ENCODE peak calls at places on chromosome 1, in seven cellular contexts. O is iris pigment epithelial cell; E is amygdala; S is GM12878; U is frontal cortex; H is Right ventricle myocardium superior; P is stimulated activated CD4-positive, alpha-beta T cell treated with anti-CD3 and anti-CD28 coated beads, TNF-alpha, amount 100 ng/mL, for 4 hours. Z is an unnamed sample.

GRCh38 chr1:174428033-174428432 is 19.7 kb upstream of the GPR52 start:
- DNase-seq in O (peak; percentile 67), E (no peak), S (no peak), U (no peak), H (no peak), P (no peak), Z (no peak)

GRCh38 chr1:16605532-16605931 is 7.8 kb downstream of the NBPF1 start:
- DNase-seq in O (no peak), E (no peak), S (no peak), U (no peak), H (no peak), P (no peak), Z (no peak)

GRCh38 chr1:178310685-178311105 is 186.1 kb downstream of the CLEC20A start:
- DNase-seq in O (peak; percentile 73), E (no peak), S (peak; percentile 20), U (peak; percentile 23), H (no peak), P (no peak), Z (no peak)

GRCh38 chr1:31755197-31755611 is 8.9 kb downstream of the ADGRB2 start:
- DNase-seq in O (no peak), E (no peak), S (no peak), U (no peak), H (peak; percentile 74), P (no peak), Z (no peak)

GRCh38 chr1:233368106-233368783 is 40.7 kb downstream of the MAP3K21 start:
- DNase-seq in O (peak; percentile 44), E (no peak), S (no peak), U (no peak), H (no peak), P (no peak), Z (no peak)

GRCh38 chr1:93704063-93704462 is 22.4 kb upstream of the BCAR3 start:
- DNase-seq in O (no peak), E (no peak), S (peak; percentile 89), U (no peak), H (no peak), P (no peak), Z (no peak)

GRCh38 chr1:94617139-94617805 is 75.7 kb upstream of the F3 start:
- DNase-seq in O (peak; percentile 69), E (no peak), S (no peak), U (no peak), H (no peak), P (no peak), Z (no peak)

GRCh38 chr1:175690298-175690697 is 53.1 kb downstream of the TNR start:
- DNase-seq in O (no peak), E (no peak), S (no peak), U (no peak), H (no peak), P (no peak), Z (no peak)

GRCh38 chr1:181704556-181704955 is 221.2 kb downstream of the CACNA1E start:
- DNase-seq in O (no peak), E (no peak), S (no peak), U (no peak), H (no peak), P (no peak), Z (no peak)

GRCh38 chr1:246527402-246528088 is 20.5 kb upstream of the SMYD3 start:
- DNase-seq in O (no peak), E (no peak), S (no peak), U (no peak), H (no peak), P (no peak), Z (no peak)

GRCh38 chr1:21565285-21565684 is 56.1 kb downstream of the ALPL start:
- DNase-seq in O (no peak), E (no peak), S (no peak), U (no peak), H (peak; percentile 5), P (no peak), Z (no peak)

GRCh38 chr1:12594966-12595838 is 22.8 kb downstream of the DHRS3 start:
- DNase-seq in O (peak; percentile 81), E (peak; percentile 26), S (no peak), U (no peak), H (peak; percentile 84), P (no peak), Z (no peak)

GRCh38 chr1:19384113-19384512 is 72.0 kb downstream of the SLC66A1 start:
- DNase-seq in O (peak; percentile 48), E (no peak), S (no peak), U (no peak), H (peak; percentile 53), P (no peak), Z (no peak)

GRCh38 chr1:36849956-36850355 is 184.4 kb downstream of the GRIK3 start:
- DNase-seq in O (no peak), E (no peak), S (no peak), U (no peak), H (no peak), P (no peak), Z (no peak)

GRCh38 chr1:240338837-240339236 is 247.2 kb downstream of the FMN2 start:
- DNase-seq in O (no peak), E (no peak), S (no peak), U (no peak), H (no peak), P (no peak), Z (no peak)

GRCh38 chr1:31476891-31477846 is 64.2 kb downstream of the SERINC2 start:
- DNase-seq in O (peak; percentile 18), E (no peak), S (peak; percentile 77), U (no peak), H (no peak), P (no peak), Z (no peak)

GRCh38 chr1:54407201-54407956 is 1.2 kb upstream of the SSBP3 start:
- DNase-seq in O (peak; percentile 94), E (no peak), S (peak; percentile 79), U (peak; percentile 84), H (no peak), P (peak; percentile 26), Z (peak; percentile 50)

GRCh38 chr1:187383366-187383765 is 554.6 kb downstream of the PLA2G4A start:
- DNase-seq in O (no peak), E (no peak), S (no peak), U (no peak), H (no peak), P (no peak), Z (no peak)

GRCh38 chr1:209547626-209548025 is 35.9 kb upstream of the CAMK1G start:
- DNase-seq in O (no peak), E (no peak), S (no peak), U (no peak), H (no peak), P (no peak), Z (no peak)

GRCh38 chr1:98327151-98327918 is 334.2 kb upstream of the SNX7 start:
- DNase-seq in O (peak; percentile 84), E (no peak), S (no peak), U (no peak), H (no peak), P (no peak), Z (no peak)

GRCh38 chr1:52460686-52461085 is 56.3 kb downstream of the PRPF38A start:
- DNase-seq in O (peak; percentile 42), E (no peak), S (no peak), U (no peak), H (no peak), P (no peak), Z (no peak)

GRCh38 chr1:5725855-5726585 is 266.2 kb downstream of the NPHP4 start:
- DNase-seq in O (no peak), E (no peak), S (no peak), U (no peak), H (peak; percentile 7), P (no peak), Z (no peak)

GRCh38 chr1:180228648-180229482 is 1.2 kb upstream of the LHX4 start:
- DNase-seq in O (no peak), E (no peak), S (no peak), U (no peak), H (no peak), P (no peak), Z (no peak)

GRCh38 chr1:33256701-33257387 is 552 bp downstream of the ZNF362 start:
- DNase-seq in O (peak; percentile 87), E (no peak), S (no peak), U (no peak), H (peak; percentile 77), P (peak; percentile 35), Z (peak; percentile 52)

GRCh38 chr1:153532161-153532560 is 3.6 kb downstream of the S100A6 start:
- DNase-seq in O (no peak), E (no peak), S (no peak), U (no peak), H (no peak), P (no peak), Z (no peak)

GRCh38 chr1:213385201-213385600 is 334.2 kb downstream of the RPS6KC1 start:
- DNase-seq in O (no peak), E (no peak), S (no peak), U (no peak), H (no peak), P (no peak), Z (no peak)

GRCh38 chr1:234961468-234962339 is 166.9 kb downstream of the TOMM20 start:
- DNase-seq in O (peak; percentile 96), E (no peak), S (no peak), U (no peak), H (no peak), P (no peak), Z (no peak)

GRCh38 chr1:230208619-230209261 is 141.7 kb downstream of the GALNT2 start:
- DNase-seq in O (no peak), E (no peak), S (no peak), U (no peak), H (no peak), P (no peak), Z (peak; percentile 62)

GRCh38 chr1:117210386-117210785 is 341 bp downstream of the VTCN1 start:
- DNase-seq in O (no peak), E (no peak), S (no peak), U (no peak), H (no peak), P (no peak), Z (no peak)

GRCh38 chr1:39940253-39940652 is 14.7 kb upstream of the MFSD2A start:
- DNase-seq in O (no peak), E (no peak), S (no peak), U (no peak), H (peak; percentile 56), P (no peak), Z (peak; percentile 11)

GRCh38 chr1:157399984-157400382 is 152.3 kb downstream of the FCRL5 start:
- DNase-seq in O (peak; percentile 36), E (no peak), S (no peak), U (no peak), H (no peak), P (no peak), Z (no peak)

GRCh38 chr1:75475709-75476108 is 135.2 kb downstream of the SLC44A5 start:
- DNase-seq in O (no peak), E (no peak), S (no peak), U (no peak), H (no peak), P (no peak), Z (no peak)

GRCh38 chr1:15851251-15852035 is 3.9 kb downstream of the SPEN start:
- DNase-seq in O (no peak), E (no peak), S (no peak), U (no peak), H (no peak), P (no peak), Z (no peak)

GRCh38 chr1:89425056-89425455 is 61.2 kb downstream of the GBP6 start:
- DNase-seq in O (no peak), E (no peak), S (no peak), U (no peak), H (no peak), P (no peak), Z (no peak)

GRCh38 chr1:162404550-162405160 is 7.3 kb downstream of the SH2D1B start:
- DNase-seq in O (peak; percentile 87), E (no peak), S (no peak), U (no peak), H (no peak), P (no peak), Z (no peak)

GRCh38 chr1:160117709-160118183 is 2.2 kb downstream of the ATP1A2 start:
- DNase-seq in O (no peak), E (peak; percentile 72), S (no peak), U (peak; percentile 26), H (peak; percentile 74), P (no peak), Z (peak; percentile 76)

GRCh38 chr1:54979327-54979891 is 1.0 kb upstream of the TMEM61 start:
- DNase-seq in O (no peak), E (no peak), S (no peak), U (no peak), H (no peak), P (no peak), Z (no peak)

GRCh38 chr1:180505732-180506335 is 3.5 kb upstream of the ACBD6 start:
- DNase-seq in O (no peak), E (no peak), S (no peak), U (no peak), H (no peak), P (no peak), Z (no peak)

Z was measured in head of caudate nucleus.